ENCODE peak calls at places on chromosomes 5 and 9, in ten cellular contexts. S, H, P, A, B, I, F, T, U and E are unnamed samples.

GRCh38 chr5:88674262-88675158 is 208.5 kb downstream of the MEF2C start:
- DNase-seq in S (peak; percentile 66), H (no peak), P (peak; percentile 82), A (peak; percentile 48), B (no peak), I (peak; percentile 87), F (no peak), T (no peak), U (no peak), E (no peak)

GRCh38 chr5:92703991-92704390 is 877.0 kb downstream of the NR2F1-AS1 start:
- DNase-seq in S (no peak), H (no peak), P (no peak), A (no peak), B (no peak), I (peak; percentile 14), F (no peak), T (no peak), U (peak; percentile 8), E (no peak)

GRCh38 chr5:65791721-65792698 is 70.0 kb downstream of the NLN start:
- DNase-seq in S (no peak), H (no peak), P (peak; percentile 36), A (no peak), B (no peak), I (peak; percentile 72), F (no peak), T (no peak), U (no peak), E (no peak)

GRCh38 chr5:170691623-170692022 is 91.9 kb upstream of the GABRP start:
- DNase-seq in S (no peak), H (no peak), P (no peak), A (no peak), B (no peak), I (no peak), F (no peak), T (no peak), U (no peak), E (no peak)

GRCh38 chr5:86554638-86555037 is 63.1 kb upstream of the COX7C start:
- DNase-seq in S (no peak), H (no peak), P (no peak), A (no peak), B (no peak), I (no peak), F (no peak), T (no peak), U (no peak), E (no peak)

GRCh38 chr9:109349431-109349846 is 28.6 kb upstream of the EPB41L4B start:
- DNase-seq in S (no peak), H (no peak), P (no peak), A (no peak), B (no peak), I (peak; percentile 97), F (no peak), T (no peak), U (peak; percentile 89), E (no peak)

GRCh38 chr9:76599970-76600369 is 141.0 kb downstream of the GCNT1 start:
- DNase-seq in S (no peak), H (no peak), P (no peak), A (no peak), B (no peak), I (no peak), F (no peak), T (no peak), U (no peak), E (no peak)

GRCh38 chr9:35729700-35730485 is 2.1 kb downstream of the TLN1 start:
- DNase-seq in S (peak; percentile 80), H (peak; percentile 61), P (no peak), A (peak; percentile 88), B (peak; percentile 21), I (peak; percentile 87), F (peak; percentile 82), T (peak; percentile 55), U (peak; percentile 91), E (no peak)

GRCh38 chr5:136036293-136036911 is 7.6 kb downstream of the TGFBI start:
- DNase-seq in S (peak; percentile 12), H (no peak), P (no peak), A (peak; percentile 11), B (no peak), I (no peak), F (peak; percentile 35), T (no peak), U (no peak), E (no peak)

GRCh38 chr5:136034976-136035375 is 6.2 kb downstream of the TGFBI start:
- DNase-seq in S (no peak), H (peak; percentile 62), P (no peak), A (peak; percentile 16), B (no peak), I (no peak), F (peak; percentile 27), T (no peak), U (no peak), E (no peak)

GRCh38 chr5:136036991-136037705 is 8.4 kb downstream of the TGFBI start:
- DNase-seq in S (peak; percentile 18), H (peak; percentile 65), P (no peak), A (peak; percentile 70), B (no peak), I (peak; percentile 95), F (peak; percentile 85), T (peak; percentile 56), U (peak; percentile 53), E (peak; percentile 28)

GRCh38 chr5:136034492-136034891 is 5.7 kb downstream of the TGFBI start:
- DNase-seq in S (no peak), H (no peak), P (no peak), A (peak; percentile 12), B (no peak), I (no peak), F (peak; percentile 37), T (no peak), U (no peak), E (no peak)

DNA sequence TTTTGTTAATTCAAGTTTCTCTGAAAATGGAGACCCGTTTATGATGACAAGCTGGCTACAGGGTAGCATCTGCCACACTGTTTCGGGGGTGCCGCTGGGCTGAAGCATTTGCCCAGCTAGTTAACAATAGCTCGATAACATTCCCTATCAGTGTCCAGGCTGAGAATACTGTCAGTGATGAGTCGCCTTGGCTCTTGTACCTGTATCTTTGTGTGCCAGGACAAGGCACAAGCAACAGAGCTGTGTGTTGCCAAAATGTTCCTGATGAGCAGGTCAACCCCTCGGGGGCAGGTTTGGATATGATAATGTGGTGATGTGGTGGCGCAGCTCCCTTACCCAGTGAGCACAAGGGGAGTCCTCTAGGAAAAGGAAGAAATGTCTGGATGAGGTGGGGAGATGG is 7.0 kb downstream of the TGFBI start:
- DNase-seq in S (no peak), H (no peak), P (no peak), A (peak; percentile 15), B (no peak), I (no peak), F (no peak), T (no peak), U (no peak), E (no peak)
- H3K4me1 ChIP-seq in S (peaks cover 30% of the 10 kb centered on the region), H (peaks cover 90% of the 10 kb centered on the region), P (peaks cover 16% of the 10 kb centered on the region), A (no peaks in the 10 kb centered on the region), B (peaks cover 2% of the 10 kb centered on the region), I (peaks cover 10% of the 10 kb centered on the region), F (peaks cover 34% of the 10 kb centered on the region), T (peaks cover 16% of the 10 kb centered on the region), U (peaks cover 22% of the 10 kb centered on the region), E (peaks cover 24% of the 10 kb centered on the region)

GRCh38 chr9:129108083-129108804 is 2.3 kb downstream of the CRAT start:
- DNase-seq in S (no peak), H (no peak), P (peak; percentile 33), A (no peak), B (no peak), I (no peak), F (no peak), T (no peak), U (no peak), E (no peak)

GRCh38 chr9:129107651-129108050 is 2.9 kb downstream of the CRAT start:
- DNase-seq in S (no peak), H (no peak), P (peak; percentile 46), A (no peak), B (no peak), I (no peak), F (no peak), T (no peak), U (no peak), E (no peak)

GRCh38 chr9:129109504-129109903 is 1.1 kb downstream of the CRAT start:
- DNase-seq in S (no peak), H (no peak), P (no peak), A (no peak), B (no peak), I (no peak), F (peak; percentile 86), T (peak; percentile 50), U (no peak), E (no peak)

GRCh38 chr9:129109952-129110739 is 447 bp downstream of the CRAT start:
- DNase-seq in S (no peak), H (peak; percentile 42), P (no peak), A (peak; percentile 66), B (no peak), I (no peak), F (peak; percentile 74), T (peak; percentile 43), U (peak; percentile 28), E (no peak)

DNA sequence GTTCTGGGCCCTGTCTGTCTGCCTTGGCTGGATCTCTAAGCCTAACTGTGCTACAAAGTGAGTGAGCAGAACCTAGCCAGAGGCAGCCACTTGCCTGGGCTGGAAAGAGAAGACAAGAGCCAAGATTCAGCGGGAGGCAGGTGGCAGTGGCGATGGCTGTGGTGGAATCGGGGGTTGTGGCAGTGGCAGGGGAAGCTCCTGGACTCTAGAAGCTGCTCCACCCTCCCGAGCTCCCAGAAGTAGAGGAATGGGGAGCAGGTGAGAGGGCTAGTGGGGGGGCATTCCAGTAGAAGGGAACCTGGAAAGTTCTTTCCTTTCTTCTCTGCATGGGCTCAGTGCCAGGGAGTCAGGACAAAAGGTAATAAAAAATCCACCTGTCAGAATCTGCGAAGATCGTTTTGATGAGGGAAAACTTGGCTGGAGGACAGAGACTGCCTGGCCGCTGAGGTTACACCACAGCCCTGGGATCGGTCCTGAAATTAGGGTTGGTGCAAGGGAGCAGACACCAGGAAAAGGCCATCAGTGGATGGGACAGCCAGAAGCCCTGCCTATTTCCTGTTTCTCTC is 1.7 kb downstream of the CRAT start:
- DNase-seq in S (no peak), H (no peak), P (no peak), A (no peak), B (no peak), I (no peak), F (no peak), T (peak; percentile 86), U (no peak), E (no peak)
- H3K4me3 ChIP-seq in S (no peak overlapping the region), H (no peak overlapping the region), P (no peak overlapping the region), A (no peak overlapping the region), B (peak overlapping the region; percentile 73), I (peak overlapping the region; percentile 90), F (no peak overlapping the region), T (no peak overlapping the region), U (no peak overlapping the region), E (no peak overlapping the region)

DNA sequence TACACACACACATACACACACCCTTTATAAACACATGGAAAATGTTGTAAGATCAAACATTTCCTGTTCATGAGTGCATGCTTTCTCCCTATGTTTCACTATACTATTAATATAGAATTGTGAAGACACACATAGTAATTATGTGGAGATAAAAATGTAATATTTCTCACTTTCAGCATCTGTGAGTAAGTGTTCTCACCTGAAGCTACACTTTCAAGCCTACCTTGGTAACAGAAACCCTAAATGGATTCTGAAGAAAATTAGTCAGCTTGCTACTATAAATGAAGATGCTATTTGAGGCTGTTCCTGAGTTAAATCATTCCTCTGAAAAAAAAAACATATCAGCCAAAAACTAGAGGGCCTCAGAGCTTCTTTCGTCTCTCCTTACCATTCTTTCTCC is 81.1 kb upstream of the GNA14 start:
- DNase-seq in S (no peak), H (no peak), P (no peak), A (no peak), B (no peak), I (no peak), F (no peak), T (no peak), U (no peak), E (no peak)
- H3K4me1 ChIP-seq in S (no peaks in the 10 kb centered on the region), H (no peaks in the 10 kb centered on the region), P (no peaks in the 10 kb centered on the region), A (peaks cover 2% of the 10 kb centered on the region), B (no peaks in the 10 kb centered on the region), I (no peaks in the 10 kb centered on the region), F (no peaks in the 10 kb centered on the region), T (no peaks in the 10 kb centered on the region), U (peaks cover 2% of the 10 kb centered on the region), E (no peaks in the 10 kb centered on the region)

DNA sequence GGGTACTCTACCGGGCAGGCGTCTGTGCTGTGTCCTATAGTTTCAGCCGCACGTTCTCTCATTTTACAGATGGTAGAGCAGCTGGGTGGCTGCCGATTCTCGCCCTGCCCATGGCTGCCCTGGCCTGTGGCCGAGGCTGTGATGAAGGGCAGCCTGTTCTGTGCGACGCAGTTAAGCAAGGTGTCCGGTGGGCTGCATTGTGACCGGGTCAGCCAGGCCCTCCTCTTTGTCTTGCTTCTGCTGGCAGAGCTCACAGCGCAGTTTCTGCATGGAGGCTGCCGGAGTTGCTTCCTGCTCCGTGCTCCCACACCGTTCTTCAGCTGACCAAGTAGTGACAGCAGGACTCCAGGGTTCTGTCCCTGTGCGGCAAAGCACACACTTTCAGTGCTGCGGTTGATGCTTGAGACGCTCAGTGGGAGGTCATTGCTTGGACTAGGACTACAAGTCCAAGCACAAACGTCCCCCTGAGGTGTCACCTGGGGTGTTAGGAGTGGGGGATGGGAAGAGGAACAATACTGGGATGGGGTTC is 58.0 kb downstream of the GADD45G start:
- DNase-seq in S (peak; percentile 67), H (no peak), P (no peak), A (no peak), B (no peak), I (no peak), F (peak; percentile 64), T (no peak), U (no peak), E (no peak)
- H3K4me3 ChIP-seq in S (no peak overlapping the region), H (no peak overlapping the region), P (no peak overlapping the region), A (no peak overlapping the region), B (no peak overlapping the region), I (no peak overlapping the region), F (no peak overlapping the region), T (no peak overlapping the region), U (no peak overlapping the region), E (no peak overlapping the region)